ENCODE peak calls at places on chromosomes 6 and 20, in four cellular contexts. H, A, K and Q are unnamed samples.

GRCh38 chr6:143726015-143726647 is 48.4 kb downstream of the PHACTR2 start:
- DNase-seq in H (no peak), A (no peak), K (no peak), Q (no peak)

GRCh38 chr6:73017473-73017872 is 207.8 kb downstream of the KHDC1L start:
- DNase-seq in H (no peak), A (no peak), K (no peak), Q (no peak)

GRCh38 chr20:25044660-25045342 is 13.1 kb downstream of the ACSS1 start:
- DNase-seq in H (no peak), A (no peak), K (peak), Q (no peak)

GRCh38 chr6:42138630-42139619 is 3.5 kb downstream of the C6orf132 start:
- DNase-seq in H (no peak), A (peak), K (no peak), Q (no peak)

GRCh38 chr6:37804676-37805075 is 14.9 kb upstream of the ZFAND3 start:
- DNase-seq in H (no peak), A (peak), K (no peak), Q (no peak)

GRCh38 chr20:59422911-59423520 is 122.6 kb downstream of the EDN3 start:
- DNase-seq in H (no peak), A (no peak), K (no peak), Q (no peak)

GRCh38 chr20:57996936-57997629 is 231.4 kb downstream of the ANKRD60 start:
- DNase-seq in H (no peak), A (peak), K (no peak), Q (no peak)

GRCh38 chr6:22367331-22367730 is 70.5 kb upstream of the PRL start:
- DNase-seq in H (no peak), A (no peak), K (no peak), Q (no peak)

GRCh38 chr6:136502791-136503190 is 47.4 kb downstream of the MAP7 start:
- DNase-seq in H (no peak), A (no peak), K (no peak), Q (no peak)

GRCh38 chr6:13711726-13712484 is at the start of gene RANBP9:
- DNase-seq in H (peak), A (peak), K (peak), Q (peak)

GRCh38 chr20:2692036-2692885 is at the start of gene EBF4:
- DNase-seq in H (peak), A (peak), K (peak), Q (peak)

GRCh38 chr6:127832381-127832780 is 68.5 kb downstream of the THEMIS start:
- DNase-seq in H (no peak), A (no peak), K (no peak), Q (no peak)

GRCh38 chr6:130111031-130111430 is 92.7 kb downstream of the L3MBTL3 start:
- DNase-seq in H (no peak), A (no peak), K (no peak), Q (no peak)

GRCh38 chr6:89148016-89148750 is 2.3 kb downstream of the PM20D2 start:
- DNase-seq in H (no peak), A (peak), K (no peak), Q (no peak)

GRCh38 chr6:100464910-100465700 is at the start of gene SIM1:
- DNase-seq in H (peak), A (peak), K (no peak), Q (peak)

GRCh38 chr20:46850896-46851295 is 43.7 kb upstream of the EYA2 start:
- DNase-seq in H (no peak), A (no peak), K (no peak), Q (no peak)

GRCh38 chr6:11912420-11912819 is 99.7 kb upstream of the HIVEP1 start:
- DNase-seq in H (no peak), A (no peak), K (no peak), Q (no peak)

GRCh38 chr20:62362590-62362940 is 4.5 kb downstream of the LAMA5 start:
- DNase-seq in H (no peak), A (no peak), K (no peak), Q (no peak)

GRCh38 chr20:62361799-62362589 is 5.1 kb downstream of the LAMA5 start:
- DNase-seq in H (no peak), A (no peak), K (no peak), Q (no peak)

GRCh38 chr20:62364911-62365736 is 2.0 kb downstream of the LAMA5 start:
- DNase-seq in H (no peak), A (no peak), K (no peak), Q (no peak)

GRCh38 chr20:62363920-62364851 is 2.9 kb downstream of the LAMA5 start:
- DNase-seq in H (no peak), A (no peak), K (no peak), Q (no peak)

GRCh38 chr20:62362991-62363919 is 3.9 kb downstream of the LAMA5 start:
- DNase-seq in H (no peak), A (peak), K (no peak), Q (no peak)
- TF ChIP-seq CTCF in H (no peak), A (no peak), K (no peak), Q (no peak)

GRCh38 chr20:17652411-17652810 is 29.6 kb downstream of the RRBP1 start:
- DNase-seq in H (no peak), A (no peak), K (no peak), Q (no peak)
- TF ChIP-seq CTCF in H (no peak), A (no peak), K (no peak), Q (no peak)

GRCh38 chr6:161101517-161101916 is 109.9 kb downstream of the MAP3K4 start:
- DNase-seq in H (no peak), A (peak), K (no peak), Q (no peak)
- TF ChIP-seq CTCF in H (peak), A (peak), K (no peak), Q (peak)

DNA sequence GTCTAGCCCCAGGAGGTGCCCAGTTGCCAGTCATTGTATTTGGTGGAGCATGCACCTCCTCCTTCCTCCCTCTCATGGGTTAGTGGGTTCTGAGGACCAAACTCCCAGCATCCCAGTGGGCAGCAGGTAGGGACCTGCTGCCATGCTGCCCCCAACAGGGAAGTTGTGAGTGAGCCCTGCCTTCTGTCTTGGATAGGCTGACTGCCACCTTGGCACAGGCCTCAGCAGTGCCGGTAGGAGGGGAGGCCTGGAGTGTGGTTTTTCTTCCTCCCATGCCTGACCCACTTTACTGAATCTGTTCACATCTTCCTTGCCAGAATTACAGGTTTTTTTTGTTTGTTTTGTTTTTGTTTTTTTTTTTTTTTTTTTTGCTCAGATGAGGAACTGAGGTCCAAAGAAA is 24.5 kb downstream of the PLCG1 start:
- DNase-seq in H (no peak), A (no peak), K (no peak), Q (no peak)
- TF ChIP-seq CTCF in H (no peak), A (no peak), K (no peak), Q (no peak)

GRCh38 chr6:27757307-27757706 is 154.9 kb downstream of the OR2B2 start:
- DNase-seq in H (peak), A (peak), K (no peak), Q (no peak)

GRCh38 chr6:27754408-27754782 is 157.8 kb downstream of the OR2B2 start:
- DNase-seq in H (no peak), A (no peak), K (no peak), Q (no peak)

GRCh38 chr6:27752038-27752885 is 159.9 kb downstream of the OR2B2 start:
- DNase-seq in H (peak), A (peak), K (no peak), Q (no peak)

GRCh38 chr6:27755768-27756167 is 156.4 kb downstream of the OR2B2 start:
- DNase-seq in H (no peak), A (no peak), K (no peak), Q (no peak)

DNA sequence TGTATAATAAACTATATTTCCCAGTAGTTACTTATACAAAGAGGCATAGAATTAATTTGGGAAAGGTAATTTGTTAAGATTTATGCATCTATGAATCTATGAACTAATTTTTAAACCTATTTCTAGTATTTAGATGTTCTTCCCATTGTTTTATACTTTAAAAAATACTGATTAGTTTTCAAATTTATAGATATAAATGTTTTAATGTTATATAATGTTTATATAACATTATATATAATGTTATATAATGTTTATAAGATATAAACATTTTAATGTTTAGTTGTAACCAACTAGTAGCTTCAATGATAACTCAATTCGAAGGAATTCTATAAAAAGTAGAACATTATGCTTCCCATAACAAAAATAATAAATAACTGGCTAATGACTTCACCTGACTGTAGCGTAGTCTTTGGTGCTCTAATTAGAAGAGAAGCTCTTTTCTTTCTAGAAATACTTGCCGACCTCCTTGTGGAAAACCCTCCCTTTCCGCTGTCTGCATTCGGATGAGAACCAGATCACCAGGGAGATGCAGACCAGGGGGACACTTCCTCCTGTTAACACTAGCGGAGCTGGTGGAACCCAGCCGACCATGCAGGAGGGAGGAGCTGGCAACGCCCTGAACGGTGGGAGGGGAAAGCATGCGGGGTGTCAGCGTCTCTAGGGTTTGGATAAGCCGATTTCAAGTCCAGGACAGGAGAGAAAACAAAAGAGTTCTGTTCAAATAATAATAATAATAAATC is 158.4 kb downstream of the OR2B2 start:
- DNase-seq in H (peak), A (peak), K (peak), Q (no peak)
- TF ChIP-seq CTCF in H (peak), A (peak), K (no peak), Q (no peak)

DNA sequence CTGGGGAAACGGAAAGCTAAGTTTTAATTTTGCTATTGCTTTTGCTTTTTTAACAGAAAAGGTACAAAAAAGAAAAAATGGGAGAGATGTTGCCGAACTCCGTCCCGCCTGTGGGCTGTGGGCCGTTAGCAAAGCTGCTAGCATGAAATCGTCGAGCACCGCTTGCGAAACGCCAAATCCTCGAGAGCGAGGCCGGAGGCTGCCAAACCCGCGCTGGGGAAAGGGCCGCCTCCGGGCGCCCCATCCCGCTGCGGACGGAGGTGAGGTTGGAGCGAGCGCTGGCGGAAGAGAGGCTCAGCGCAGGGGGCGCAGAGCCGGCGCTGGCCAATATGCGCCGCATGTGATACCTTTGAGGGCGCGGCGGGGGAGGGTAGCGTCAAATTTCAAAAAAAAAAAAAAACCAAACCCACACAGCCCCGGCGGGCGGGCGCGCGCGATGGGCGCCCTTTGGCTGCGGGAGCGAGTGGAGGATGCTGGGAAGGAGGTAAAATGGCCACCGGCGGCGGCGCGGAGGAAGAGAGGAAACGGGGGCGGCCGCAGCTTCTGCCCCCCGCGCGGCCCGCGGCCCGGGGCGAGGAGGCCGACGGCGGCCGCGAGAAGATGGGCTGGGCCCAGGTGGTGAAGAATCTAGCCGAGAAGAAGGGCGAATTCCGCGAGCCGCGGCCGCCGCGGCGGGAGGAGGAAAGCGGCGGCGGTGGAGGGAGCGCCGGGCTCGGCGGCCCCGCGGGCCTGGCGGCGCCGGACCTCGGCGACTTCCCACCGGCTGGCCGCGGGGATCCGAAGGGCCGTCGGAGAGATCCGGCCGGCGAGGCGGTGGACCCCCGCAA is at the start of gene ZCCHC3:
- DNase-seq in H (peak), A (peak), K (peak), Q (peak)
- TF ChIP-seq CTCF in H (peak), A (no peak), K (peak), Q (no peak)

GRCh38 chr6:159168536-159169192 is 536 bp upstream of the FNDC1 start:
- DNase-seq in H (peak), A (peak), K (no peak), Q (peak)
- TF ChIP-seq CTCF in H (peak), A (peak), K (no peak), Q (no peak)

GRCh38 chr20:4233520-4233919 is 218.2 kb upstream of the RNF24 start:
- DNase-seq in H (no peak), A (no peak), K (no peak), Q (no peak)
- TF ChIP-seq CTCF in H (no peak), A (no peak), K (no peak), Q (no peak)

GRCh38 chr20:6699931-6700562 is 67.4 kb upstream of the BMP2 start:
- DNase-seq in H (no peak), A (no peak), K (no peak), Q (no peak)
- TF ChIP-seq CTCF in H (no peak), A (no peak), K (no peak), Q (no peak)